ENCODE peak calls at places on chromosome 21, in four cellular contexts. E is A549, B is GM12878, W is SK-N-SH. I is an unnamed sample.

GRCh38 chr21:46667735-46668380 is 32.4 kb downstream of the PRMT2 start:
- DNase-seq in W (peak), E (no peak), B (no peak), I (peak)

GRCh38 chr21:14545906-14546480 is at the start of gene SAMSN1:
- DNase-seq in B (peak), W (no peak), E (no peak), I (no peak)

GRCh38 chr21:16420086-16420724 is 690.4 kb downstream of the USP25 start:
- DNase-seq in W (peak), E (no peak), B (no peak), I (no peak)

GRCh38 chr21:28268685-28269084 is 724.0 kb downstream of the LTN1 start:
- DNase-seq in E (no peak), B (no peak), W (no peak), I (no peak)

GRCh38 chr21:21688877-21689276 is 690.7 kb downstream of the NCAM2 start:
- DNase-seq in B (no peak), E (no peak), W (peak), I (peak)

GRCh38 chr21:38386967-38387366 is 111.3 kb downstream of the ERG start:
- DNase-seq in W (no peak), E (no peak), B (no peak), I (no peak)

GRCh38 chr21:26169061-26169610 is 1.4 kb downstream of the APP start:
- DNase-seq in E (peak), B (peak), W (peak), I (peak)

GRCh38 chr21:46661211-46661625 is 25.7 kb downstream of the PRMT2 start:
- DNase-seq in E (no peak), B (no peak), W (peak), I (peak)

GRCh38 chr21:25708467-25709065 is 26.1 kb downstream of the ATP5PF start:
- DNase-seq in B (no peak), E (peak), W (peak), I (peak)

GRCh38 chr21:26115346-26115745 is 55.2 kb downstream of the APP start:
- DNase-seq in W (peak), B (no peak), E (no peak), I (no peak)

GRCh38 chr21:36966066-36966845 is at the start of gene HLCS:
- DNase-seq in E (peak), W (peak), B (no peak), I (peak)

GRCh38 chr21:38921511-38922215 is 115.9 kb downstream of the ETS2 start:
- DNase-seq in B (no peak), W (no peak), E (no peak), I (no peak)

GRCh38 chr21:25908495-25908894 is 173.7 kb downstream of the GABPA start:
- DNase-seq in W (no peak), E (no peak), B (no peak), I (no peak)

GRCh38 chr21:15804247-15804985 is 74.6 kb downstream of the USP25 start:
- DNase-seq in E (no peak), B (no peak), W (no peak), I (no peak)

GRCh38 chr21:38631171-38631570 is 132.9 kb upstream of the ERG start:
- DNase-seq in W (no peak), B (no peak), E (no peak), I (no peak)

GRCh38 chr21:37233551-37234146 is 33.5 kb downstream of the VPS26C start:
- DNase-seq in E (no peak), W (no peak), B (no peak), I (no peak)

GRCh38 chr21:37655601-37656300 is 260.5 kb downstream of the KCNJ6 start:
- DNase-seq in B (no peak), E (no peak), W (no peak), I (no peak)

GRCh38 chr21:27571706-27572105 is 604.8 kb upstream of the ADAMTS5 start:
- DNase-seq in E (no peak), B (no peak), W (no peak), I (no peak)

GRCh38 chr21:15732290-15732995 is 2.7 kb downstream of the USP25 start:
- DNase-seq in B (peak), E (no peak), W (no peak), I (no peak)

GRCh38 chr21:15795533-15795932 is 65.8 kb downstream of the USP25 start:
- DNase-seq in B (no peak), W (no peak), E (no peak), I (no peak)

GRCh38 chr21:17848228-17848627 is 29.1 kb upstream of the C21orf91 start:
- DNase-seq in W (no peak), E (no peak), B (peak), I (no peak)

GRCh38 chr21:16588433-16588860 is 858.7 kb downstream of the USP25 start:
- DNase-seq in W (peak), E (peak), B (no peak), I (peak)

GRCh38 chr21:38048241-38048640 is 132.0 kb upstream of the KCNJ6 start:
- DNase-seq in W (no peak), B (no peak), E (no peak), I (no peak)

GRCh38 chr21:39182016-39182415 is 1.2 kb downstream of the PSMG1 start:
- DNase-seq in W (no peak), E (no peak), B (no peak), I (no peak)

GRCh38 chr21:17491716-17492414 is 21.0 kb upstream of the CXADR start:
- DNase-seq in B (no peak), E (peak), W (no peak), I (no peak)

GRCh38 chr21:25334046-25334730 is 273.1 kb downstream of the MRPL39 start:
- DNase-seq in E (no peak), B (no peak), W (no peak), I (no peak)

GRCh38 chr21:35478096-35479080 is 429.3 kb upstream of the RUNX1 start:
- DNase-seq in B (no peak), W (no peak), E (no peak), I (no peak)

GRCh38 chr21:41280115-41280919 is 36.3 kb upstream of the FAM3B start:
- DNase-seq in B (no peak), W (no peak), E (no peak), I (no peak)

GRCh38 chr21:37849703-37850102 is 66.6 kb downstream of the KCNJ6 start:
- DNase-seq in W (no peak), E (no peak), B (no peak), I (peak)

GRCh38 chr21:16308269-16308668 is 578.5 kb downstream of the USP25 start:
- DNase-seq in E (no peak), W (no peak), B (no peak), I (no peak)

GRCh38 chr21:38503588-38503987 is 5.3 kb upstream of the ERG start:
- DNase-seq in E (no peak), W (peak), B (no peak), I (no peak)

GRCh38 chr21:23887709-23888303 is 1719.5 kb downstream of the MRPL39 start:
- DNase-seq in W (no peak), E (no peak), B (no peak), I (no peak)

GRCh38 chr21:14533555-14534400 is 12.3 kb downstream of the SAMSN1 start:
- DNase-seq in E (peak), B (peak), W (no peak), I (no peak)

GRCh38 chr21:35159881-35160280 is 110.8 kb upstream of the RUNX1 start:
- DNase-seq in E (peak), W (no peak), B (no peak), I (no peak)

GRCh38 chr21:31677047-31677446 is 17.6 kb downstream of the SOD1 start:
- DNase-seq in E (no peak), B (no peak), W (no peak), I (no peak)

GRCh38 chr21:31781737-31782136 is 49.8 kb upstream of the SCAF4 start:
- DNase-seq in E (no peak), W (no peak), B (no peak), I (no peak)

GRCh38 chr21:45270306-45270821 is 17.3 kb downstream of the POFUT2 start:
- DNase-seq in B (no peak), W (no peak), E (no peak), I (peak)
- TF ChIP-seq CTCF in B (no peak), W (peak), E (no peak), I (peak)

DNA sequence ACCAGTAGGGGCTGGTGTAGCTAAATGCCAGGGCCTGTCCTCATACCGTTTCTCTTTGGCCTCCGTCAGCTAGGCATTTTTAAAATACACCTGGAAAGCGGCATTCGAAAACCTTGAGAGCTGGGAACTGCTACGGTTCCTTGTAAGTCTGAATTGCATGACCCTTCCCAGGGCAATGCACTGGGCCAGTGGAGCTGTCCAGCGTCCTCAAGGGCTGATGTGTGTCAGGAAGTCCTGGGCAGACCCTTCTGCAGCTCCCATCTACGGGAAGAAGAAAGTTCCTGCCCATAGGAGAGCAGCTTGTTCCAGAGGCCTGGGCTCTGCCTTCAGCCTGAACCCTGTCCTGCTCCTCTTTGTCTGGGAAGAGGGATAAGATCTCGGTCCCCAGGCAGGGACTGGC is 34.1 kb downstream of the UBASH3A start:
- DNase-seq in B (no peak), E (no peak), W (peak), I (peak)
- TF ChIP-seq REST in B (peak), E (peak), W (no peak), I (peak)

DNA sequence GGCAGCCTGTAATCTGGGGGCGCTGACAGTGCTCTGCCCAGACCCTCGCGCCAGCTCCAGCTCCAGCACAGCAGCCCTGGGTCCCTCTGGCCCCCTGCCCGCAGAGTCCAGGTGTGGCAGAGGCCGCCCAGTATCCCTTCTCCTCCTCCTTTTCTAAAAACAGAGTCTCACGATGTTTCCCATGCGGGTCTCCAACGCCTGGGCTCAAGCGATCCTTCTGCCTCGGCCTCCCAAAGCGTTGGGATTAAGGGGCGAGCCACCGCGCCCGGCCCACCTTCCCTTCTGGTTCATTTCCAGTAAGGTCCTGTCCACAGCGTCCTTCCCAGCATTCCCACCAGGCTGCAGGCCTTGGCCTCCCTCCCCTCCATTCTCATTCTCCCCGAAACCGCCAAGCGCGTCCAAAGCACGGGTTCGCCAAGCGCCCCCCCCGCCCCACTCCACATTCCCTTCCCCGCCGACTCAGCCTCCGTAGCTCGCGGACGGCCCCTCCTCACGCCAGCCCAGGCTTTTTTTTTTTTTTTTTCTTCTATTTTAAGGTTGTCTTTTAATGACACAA is 2.0 kb upstream of the PCBP3 start:
- DNase-seq in B (no peak), W (no peak), E (no peak), I (peak)
- H3K4me2 ChIP-seq in B (peak), W (no peak), E (no peak), I (peak)

DNA sequence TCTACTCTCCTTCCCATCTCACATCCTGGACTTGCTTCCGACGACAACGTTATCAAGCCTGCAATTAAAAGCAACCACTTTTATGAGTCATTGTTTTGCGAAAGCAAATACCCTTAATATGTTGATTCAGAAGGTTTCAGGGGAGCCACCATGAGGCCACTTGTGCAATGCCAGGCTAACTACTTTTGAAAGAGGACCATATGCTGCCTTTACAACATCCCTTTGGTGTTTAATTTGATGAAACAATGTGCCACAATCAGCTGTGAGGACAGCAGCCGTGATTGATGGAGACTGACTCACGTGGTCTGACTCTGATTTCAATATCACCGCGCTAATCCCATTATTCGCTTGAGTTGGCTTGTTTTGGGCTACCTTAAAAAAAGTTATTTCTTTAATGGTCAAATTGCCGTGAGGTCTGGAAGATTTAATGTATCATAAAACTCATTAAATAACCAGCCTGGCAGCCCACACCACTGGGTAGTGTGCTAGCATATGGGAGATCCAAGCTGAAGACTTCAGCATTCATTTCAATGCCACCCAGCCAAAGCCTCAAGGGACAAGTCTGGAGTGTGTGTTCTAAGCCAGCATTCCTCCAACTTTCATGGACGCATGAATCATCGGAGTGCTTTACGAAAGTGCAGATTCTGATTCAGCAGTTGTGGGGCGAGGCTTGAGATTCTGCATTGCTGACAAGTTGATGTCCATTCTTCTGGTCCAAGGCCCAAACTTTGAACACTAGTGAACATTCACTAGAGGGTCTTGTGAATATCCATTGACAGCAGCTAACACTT is 73.3 kb upstream of the PAXBP1 start:
- DNase-seq in E (peak), B (no peak), W (no peak), I (no peak)
- TF ChIP-seq CTCF in E (no peak), B (no peak), W (no peak), I (peak)

DNA sequence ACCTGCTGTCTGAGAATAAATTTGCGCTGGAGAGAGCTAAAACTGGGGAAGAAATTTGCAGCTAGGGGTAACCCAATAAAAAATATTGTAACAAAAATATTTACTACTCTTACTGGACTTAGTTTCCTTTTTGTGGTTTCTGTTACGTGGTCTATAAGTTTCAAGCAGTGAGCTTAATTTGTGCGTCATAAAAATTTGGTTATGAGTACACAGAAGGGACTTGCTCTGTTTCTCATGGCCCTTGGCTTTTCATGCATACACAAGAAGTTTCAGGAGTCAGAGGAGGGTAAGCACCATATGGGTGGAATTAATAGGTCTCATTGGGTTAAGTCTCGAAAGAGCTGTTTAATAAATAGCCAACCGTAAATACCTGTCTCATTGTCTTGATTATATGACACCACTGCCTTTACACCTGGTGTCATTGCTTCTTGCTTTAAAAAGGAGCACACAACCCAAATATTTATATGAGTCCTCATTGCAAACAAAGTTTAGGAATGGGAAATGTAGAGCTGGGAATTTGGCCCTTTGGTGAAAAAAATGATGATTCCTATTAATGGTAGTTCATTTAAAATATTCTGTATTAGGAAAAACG is 1.9 kb downstream of the BACH1 start:
- DNase-seq in B (peak), W (no peak), E (no peak), I (no peak)
- TF ChIP-seq REST in B (no peak), W (no peak), E (no peak), I (no peak)

DNA sequence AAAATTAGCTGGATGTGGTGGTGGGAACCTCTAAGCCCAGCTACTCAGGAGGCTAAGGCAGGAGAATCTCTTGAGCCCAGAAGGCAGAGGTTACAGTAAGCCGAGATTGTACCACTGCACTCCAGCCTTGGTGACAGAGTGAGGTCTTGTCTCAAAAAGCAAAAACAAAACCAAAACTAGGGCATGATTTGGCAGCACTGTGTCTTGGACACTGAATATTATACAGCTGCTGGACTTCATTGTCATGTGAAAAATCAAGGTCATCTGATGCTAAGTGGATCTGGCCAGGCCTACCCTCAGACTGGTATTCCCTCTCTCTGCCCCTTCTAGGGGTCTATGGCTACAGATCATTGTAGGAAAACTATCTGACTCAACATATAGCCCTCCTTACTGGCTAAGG is 55.2 kb upstream of the MRPS6 start:
- DNase-seq in W (no peak), B (no peak), E (no peak), I (no peak)
- H3K4me2 ChIP-seq in W (no peak), B (peak), E (no peak), I (no peak)

I was measured in GM23338.